ENCODE peak calls at places on chromosomes 2 and 18, in four cellular contexts. D is stimulated activated CD4-positive, alpha-beta T cell treated with anti-CD3 and anti-CD28 coated beads, Interleukin-15, amount 100 ng/mL, for 1 hour; G is EL; O is neural progenitor cell. R is an unnamed sample.

GRCh38 chr2:44768438-44769236 is 172.9 kb upstream of the SIX3 start:
- DNase-seq in D (no peak), G (no peak), O (peak; percentile 90), R (no peak)

GRCh38 chr2:163469561-163469962 is 266.2 kb downstream of the FIGN start:
- DNase-seq in D (no peak), G (no peak), O (no peak), R (no peak)

GRCh38 chr2:66683599-66683998 is 248.7 kb downstream of the MEIS1 start:
- DNase-seq in D (no peak), G (no peak), O (no peak), R (no peak)

GRCh38 chr2:233235977-233236376 is 15.5 kb upstream of the ATG16L1 start:
- DNase-seq in D (no peak), G (no peak), O (peak; percentile 13), R (no peak)

GRCh38 chr2:188235364-188235763 is 56.3 kb upstream of the GULP1 start:
- DNase-seq in D (no peak), G (no peak), O (no peak), R (no peak)

GRCh38 chr2:85066006-85066405 is 67.2 kb upstream of the TCF7L1 start:
- DNase-seq in D (no peak), G (no peak), O (no peak), R (no peak)

GRCh38 chr2:241815477-241816430 is 6.8 kb downstream of the NEU4 start:
- DNase-seq in D (no peak), G (no peak), O (no peak), R (no peak)

GRCh38 chr2:238970553-238971081 is 122.7 kb downstream of the TWIST2 start:
- DNase-seq in D (no peak), G (peak; percentile 64), O (peak; percentile 73), R (peak; percentile 16)

GRCh38 chr18:76405761-76406356 is 89.2 kb downstream of the ZNF516 start:
- DNase-seq in D (no peak), G (peak; percentile 42), O (peak; percentile 71), R (no peak)

R was measured in activated T-cell treated with anti-CD3 and anti-CD28 coated beads for 1 hour.